ENCODE peak calls at places on chromosome 17, in eight cellular contexts. S is posterior cingulate gyrus; D is fibroblast of lung; P is stimulated activated effector memory CD8-positive, alpha-beta T cell treated with anti-CD3 and anti-CD28 coated beads, Interleukin-12 subunit alpha, Interleukin-12 subunit beta, amount 100 ng/mL, for 72 hours; I is kidney glomerular epithelial cell; Y is fibroblast of pulmonary artery; R is stimulated activated CD4-positive, alpha-beta T cell treated with anti-CD3 and anti-CD28 coated beads, Interleukin-2, amount 100 ng/mL, for 48 hours; A is left ventricle myocardium inferior. W is an unnamed sample.

GRCh38 chr17:36818134-36818825 is 119.0 kb upstream of the LHX1 start:
- DNase-seq in S (no peak), D (no peak), P (no peak), I (no peak), Y (no peak), R (no peak), A (no peak), W (peak; percentile 9)

GRCh38 chr17:40431231-40431602 is 12.0 kb upstream of the IGFBP4 start:
- DNase-seq in S (no peak), D (no peak), P (no peak), I (no peak), Y (no peak), R (no peak), A (no peak), W (no peak)

GRCh38 chr17:44221072-44221861 is 1.8 kb upstream of the UBTF start:
- DNase-seq in S (peak; percentile 83), D (peak; percentile 83), P (peak; percentile 44), I (peak; percentile 47), Y (peak; percentile 83), R (peak; percentile 45), A (peak; percentile 85), W (peak; percentile 92)

GRCh38 chr17:30812218-30813177 is 12.0 kb downstream of the CRLF3 start:
- DNase-seq in S (no peak), D (peak; percentile 35), P (no peak), I (peak; percentile 13), Y (peak; percentile 18), R (no peak), A (no peak), W (no peak)

GRCh38 chr17:72631568-72631967 is 460.9 kb downstream of the SLC39A11 start:
- DNase-seq in S (no peak), D (no peak), P (no peak), I (no peak), Y (no peak), R (no peak), A (no peak), W (no peak)

GRCh38 chr17:2398655-2399571 is 1.9 kb downstream of the MNT start:
- DNase-seq in S (peak; percentile 50), D (peak; percentile 73), P (no peak), I (peak; percentile 42), Y (peak; percentile 83), R (peak; percentile 44), A (peak; percentile 56), W (peak; percentile 87)

GRCh38 chr17:27664606-27664965 is 33.6 kb downstream of the LGALS9 start:
- DNase-seq in S (no peak), D (no peak), P (no peak), I (no peak), Y (no peak), R (no peak), A (no peak), W (no peak)

GRCh38 chr17:44608732-44609435 is 47.4 kb upstream of the MEIOC start:
- DNase-seq in S (no peak), D (no peak), P (no peak), I (no peak), Y (no peak), R (no peak), A (no peak), W (no peak)

GRCh38 chr17:2655526-2655925 is 56.0 kb downstream of the CLUH start:
- DNase-seq in S (no peak), D (no peak), P (no peak), I (no peak), Y (no peak), R (no peak), A (no peak), W (no peak)

GRCh38 chr17:16255481-16255901 is 38.5 kb downstream of the PIGL start:
- DNase-seq in S (peak; percentile 44), D (peak; percentile 82), P (no peak), I (no peak), Y (peak; percentile 63), R (no peak), A (peak; percentile 59), W (peak; percentile 84)

GRCh38 chr17:31008374-31009035 is 37.7 kb downstream of the RNF135 start:
- DNase-seq in S (peak; percentile 42), D (peak; percentile 69), P (peak; percentile 51), I (peak; percentile 27), Y (peak; percentile 65), R (peak; percentile 37), A (peak; percentile 63), W (peak; percentile 89)

GRCh38 chr17:4616456-4616855 is 25.0 kb downstream of the ALOX15 start:
- DNase-seq in S (no peak), D (no peak), P (no peak), I (no peak), Y (no peak), R (no peak), A (no peak), W (no peak)

GRCh38 chr17:4175921-4176802 is 33.2 kb downstream of the CYB5D2 start:
- DNase-seq in S (no peak), D (peak; percentile 37), P (peak; percentile 14), I (no peak), Y (no peak), R (peak; percentile 30), A (no peak), W (peak; percentile 47)

GRCh38 chr17:58330997-58331814 is 2.6 kb upstream of the TSPOAP1 start:
- DNase-seq in S (no peak), D (no peak), P (peak; percentile 59), I (no peak), Y (no peak), R (peak; percentile 65), A (peak; percentile 23), W (peak; percentile 84)

GRCh38 chr17:31467502-31468256 is 76.2 kb downstream of the RAB11FIP4 start:
- DNase-seq in S (peak; percentile 58), D (no peak), P (no peak), I (no peak), Y (no peak), R (no peak), A (peak; percentile 37), W (no peak)

GRCh38 chr17:7220593-7221280 is 999 bp downstream of the ACADVL start:
- DNase-seq in S (peak; percentile 70), D (peak; percentile 67), P (peak; percentile 31), I (peak; percentile 50), Y (peak; percentile 73), R (peak; percentile 61), A (no peak), W (no peak)

GRCh38 chr17:14739656-14740431 is 439.0 kb downstream of the HS3ST3B1 start:
- DNase-seq in S (no peak), D (no peak), P (no peak), I (no peak), Y (no peak), R (no peak), A (no peak), W (no peak)

W was measured in posterior vena cava.